ENCODE peak calls at places on chromosomes 6 and 20, in ten cellular contexts. F is IMR-90, A is HepG2, S is Panc1, M is AG09309, O is right atrium auricular region, H is fibroblast of mammary gland, C is epithelial cell of esophagus, W is A549, T is endodermal cell. U is an unnamed sample.

GRCh38 chr6:158442309-158442705 is 117.6 kb upstream of the TMEM181 start:
- DNase-seq in H (no peak), O (no peak), S (no peak), C (no peak), F (no peak), A (no peak), W (no peak), M (no peak), T (no peak), U (no peak)

GRCh38 chr20:24096256-24096655 is 107.7 kb upstream of the GGTLC1 start:
- DNase-seq in T (no peak), M (no peak), W (no peak), C (no peak), S (no peak), A (no peak), O (no peak), H (no peak), F (no peak), U (no peak)

GRCh38 chr6:15296735-15297134 is 50.9 kb downstream of the JARID2 start:
- DNase-seq in W (no peak), S (no peak), C (no peak), A (no peak), F (no peak), O (no peak), H (no peak), M (no peak), T (no peak), U (no peak)

GRCh38 chr20:35025116-35025515 is 67.5 kb downstream of the TRPC4AP start:
- DNase-seq in A (no peak), O (no peak), H (no peak), F (no peak), W (no peak), C (no peak), S (no peak), T (no peak), M (no peak), U (no peak)

GRCh38 chr6:149264629-149265028 is 52.9 kb upstream of the TAB2 start:
- DNase-seq in A (peak), S (no peak), O (no peak), T (no peak), M (no peak), C (no peak), F (no peak), H (no peak), W (no peak), U (no peak)

GRCh38 chr6:96171112-96171511 is 155.3 kb downstream of the FUT9 start:
- DNase-seq in T (no peak), F (no peak), O (no peak), S (no peak), M (no peak), A (no peak), C (no peak), H (no peak), W (no peak), U (no peak)

GRCh38 chr20:24677626-24678328 is 208.3 kb downstream of the SYNDIG1 start:
- DNase-seq in M (no peak), S (no peak), H (no peak), W (no peak), T (peak), F (no peak), A (no peak), C (no peak), O (no peak), U (no peak)

GRCh38 chr20:56634307-56634706 is 5.2 kb downstream of the TFAP2C start:
- DNase-seq in F (no peak), S (no peak), A (no peak), C (no peak), M (no peak), O (no peak), H (no peak), T (no peak), W (no peak), U (no peak)

GRCh38 chr6:14622135-14622534 is 504.6 kb downstream of the CD83 start:
- DNase-seq in M (no peak), H (no peak), F (no peak), W (peak), C (no peak), A (peak), T (no peak), S (no peak), O (no peak), U (no peak)

GRCh38 chr6:159023893-159024292 is 20.9 kb downstream of the TAGAP start:
- DNase-seq in A (no peak), O (no peak), F (no peak), W (no peak), C (no peak), S (no peak), T (no peak), M (no peak), H (no peak), U (no peak)

GRCh38 chr6:146210406-146211068 is 181.7 kb downstream of the GRM1 start:
- DNase-seq in S (no peak), F (no peak), W (no peak), O (no peak), C (no peak), T (no peak), M (no peak), H (no peak), A (no peak), U (no peak)

GRCh38 chr20:58059145-58059544 is 169.3 kb downstream of the ANKRD60 start:
- DNase-seq in C (no peak), S (no peak), T (no peak), O (peak), W (no peak), H (no peak), M (no peak), A (no peak), F (no peak), U (no peak)

DNA sequence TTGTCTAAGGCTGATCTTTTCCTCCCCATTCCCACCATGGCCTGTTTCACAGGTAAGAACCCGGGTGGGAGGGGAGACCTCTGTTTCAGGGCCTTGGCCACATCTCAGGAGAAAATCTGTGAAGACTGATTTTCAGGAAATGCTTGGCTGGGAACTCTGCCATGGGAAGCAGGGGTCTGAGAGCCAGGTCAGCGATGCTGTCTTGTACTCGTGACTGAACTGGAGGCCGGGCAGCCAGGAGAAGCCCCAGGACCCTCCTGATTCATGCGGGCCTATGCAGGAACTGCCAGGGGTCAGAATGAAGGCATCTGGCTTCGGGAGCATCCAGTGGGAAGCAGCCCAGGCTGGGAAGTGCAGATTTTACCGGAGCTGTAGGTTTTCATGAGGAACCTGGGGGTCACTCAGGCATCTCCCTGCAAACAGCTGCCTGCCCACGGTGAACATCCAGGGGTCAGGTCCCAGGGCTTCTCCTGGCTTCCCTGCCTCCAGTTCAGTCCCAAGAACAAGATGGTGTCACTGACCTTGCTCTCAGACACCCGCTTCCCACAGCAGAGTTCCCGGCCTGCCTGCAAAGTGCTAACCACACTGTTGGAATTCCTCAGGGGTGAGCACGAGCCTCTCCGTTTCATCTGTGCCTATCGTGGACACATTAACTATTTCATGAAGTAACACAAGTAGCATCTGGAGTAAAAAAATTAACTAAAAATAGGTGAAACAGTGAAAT is 90.2 kb upstream of the SULF2 start:
- DNase-seq in O (no peak), S (no peak), F (no peak), C (no peak), M (no peak), W (no peak), A (no peak), H (no peak), T (no peak), U (peak)
- H3K4me3 ChIP-seq in O (no peak), S (no peak), F (no peak), C (no peak), M (no peak), W (no peak), A (no peak), H (no peak), T (no peak), U (no peak)

GRCh38 chr6:140047321-140047720 is 672.9 kb upstream of the CITED2 start:
- DNase-seq in F (no peak), T (no peak), S (no peak), W (no peak), A (no peak), O (no peak), C (no peak), M (no peak), H (no peak), U (no peak)

GRCh38 chr6:140048202-140048790 is 673.8 kb upstream of the CITED2 start:
- DNase-seq in C (no peak), A (no peak), M (no peak), O (no peak), T (no peak), S (no peak), W (no peak), H (no peak), F (no peak), U (no peak)

GRCh38 chr6:140050232-140050995 is 676.0 kb upstream of the CITED2 start:
- DNase-seq in H (peak), O (no peak), T (no peak), F (peak), W (no peak), A (peak), C (peak), M (no peak), S (no peak), U (no peak)

GRCh38 chr6:140051521-140052455 is 677.3 kb upstream of the CITED2 start:
- DNase-seq in H (peak), M (peak), O (no peak), F (peak), A (no peak), T (no peak), S (no peak), W (peak), C (peak), U (peak)

DNA sequence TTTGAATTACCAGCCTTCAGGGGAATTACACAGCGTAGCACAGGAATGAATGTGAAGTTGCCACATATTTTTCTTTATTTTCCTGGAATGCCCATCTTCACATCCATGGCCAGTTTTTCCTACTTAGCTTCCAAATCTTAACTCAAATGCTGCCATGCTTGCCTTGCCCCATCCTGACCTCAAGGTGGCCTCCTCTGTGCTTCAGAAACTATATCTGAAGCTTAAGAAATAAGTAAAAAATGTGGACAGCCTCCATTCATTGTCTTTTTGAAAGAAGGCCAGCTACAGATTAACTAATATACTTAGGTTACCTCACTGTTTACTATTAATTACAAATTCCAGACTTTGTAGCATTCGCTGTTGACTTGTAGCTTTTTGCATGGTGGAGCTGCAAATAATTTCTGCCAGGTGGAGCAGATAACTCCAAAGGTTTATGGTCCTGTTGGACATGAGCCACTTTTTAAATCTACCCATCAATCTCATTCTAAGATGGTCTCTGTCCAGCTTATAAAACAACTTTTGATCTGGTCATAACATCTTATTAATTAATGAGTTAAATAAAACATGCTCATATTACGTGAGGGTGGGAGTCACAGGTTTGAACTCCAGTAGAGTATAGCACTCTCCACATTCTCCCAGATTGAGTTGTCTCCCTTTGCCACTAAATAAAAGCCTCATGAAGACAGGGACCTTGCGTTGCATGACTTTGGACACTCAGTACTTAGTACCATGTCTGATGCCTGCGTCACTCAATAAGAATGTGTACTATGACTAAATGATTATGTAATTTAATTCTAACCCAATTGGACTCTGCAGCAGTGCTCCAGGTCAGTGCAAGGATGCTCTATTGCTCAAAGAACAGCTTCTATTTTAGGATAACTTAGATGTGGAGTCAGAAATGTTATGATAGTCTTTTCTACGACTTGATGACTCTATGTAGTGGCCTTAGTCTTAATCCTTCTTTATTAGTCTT is 678.6 kb upstream of the CITED2 start:
- DNase-seq in M (no peak), H (peak), F (peak), W (no peak), T (peak), O (no peak), S (no peak), A (no peak), C (peak), U (no peak)
- TF ChIP-seq CTCF in M (peak), H (peak), F (peak), W (no peak), T (peak), O (peak), S (peak), A (peak), C (peak), U (peak)

GRCh38 chr20:4814696-4815252 is 93.1 kb downstream of the PRND start:
- DNase-seq in S (no peak), A (no peak), W (no peak), T (no peak), O (no peak), H (no peak), M (no peak), C (no peak), F (no peak), U (no peak)

GRCh38 chr20:4813839-4814695 is 92.4 kb downstream of the PRND start:
- DNase-seq in M (no peak), H (no peak), S (no peak), O (no peak), A (no peak), W (no peak), C (no peak), F (no peak), T (peak), U (no peak)

GRCh38 chr20:4817230-4817671 is 95.5 kb downstream of the PRND start:
- DNase-seq in W (peak), S (no peak), M (no peak), F (no peak), H (no peak), O (no peak), T (peak), C (peak), A (peak), U (peak)

GRCh38 chr20:4813076-4813838 is 91.5 kb downstream of the PRND start:
- DNase-seq in W (no peak), C (no peak), T (no peak), S (no peak), O (no peak), M (no peak), H (no peak), A (no peak), F (no peak), U (no peak)

DNA sequence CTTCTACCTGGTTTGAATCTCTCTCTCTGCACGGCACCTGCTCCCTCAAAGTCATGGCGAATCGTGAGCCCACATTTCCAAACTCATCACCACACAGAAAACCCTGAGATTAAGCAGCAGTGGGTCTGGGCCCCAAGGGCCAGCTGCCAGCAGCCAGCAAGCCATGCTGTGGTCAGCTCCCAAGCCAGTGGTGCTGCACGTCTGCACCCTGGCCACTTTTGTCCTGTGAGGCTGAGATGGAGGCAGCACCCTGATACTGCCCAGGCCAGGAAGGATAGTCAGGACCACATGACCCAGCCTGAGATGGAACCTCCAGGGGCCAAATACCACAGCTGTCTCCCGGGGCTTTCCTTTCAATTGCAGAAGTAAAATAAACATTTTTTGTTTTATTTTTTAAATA is 93.9 kb downstream of the PRND start:
- DNase-seq in C (no peak), T (no peak), A (no peak), W (no peak), H (no peak), S (no peak), O (no peak), F (no peak), M (no peak), U (no peak)
- H3K4me3 ChIP-seq in C (no peak), T (no peak), A (no peak), W (no peak), H (no peak), S (no peak), O (no peak), F (no peak), M (no peak), U (no peak)

GRCh38 chr20:33822423-33822822 is 11.3 kb downstream of the CHMP4B start:
- DNase-seq in W (no peak), C (no peak), F (no peak), A (no peak), O (no peak), M (no peak), S (no peak), H (no peak), T (no peak), U (no peak)

GRCh38 chr20:33821270-33821836 is 10.2 kb downstream of the CHMP4B start:
- DNase-seq in W (no peak), H (no peak), A (no peak), O (no peak), S (no peak), F (no peak), M (no peak), C (no peak), T (no peak), U (no peak)

GRCh38 chr20:33817411-33817810 is 6.3 kb downstream of the CHMP4B start:
- DNase-seq in A (no peak), C (no peak), M (no peak), O (no peak), T (no peak), S (no peak), H (no peak), F (peak), W (no peak), U (no peak)

GRCh38 chr20:33819456-33819855 is 8.3 kb downstream of the CHMP4B start:
- DNase-seq in W (no peak), A (no peak), H (no peak), M (no peak), C (no peak), O (no peak), T (no peak), F (no peak), S (no peak), U (no peak)

DNA sequence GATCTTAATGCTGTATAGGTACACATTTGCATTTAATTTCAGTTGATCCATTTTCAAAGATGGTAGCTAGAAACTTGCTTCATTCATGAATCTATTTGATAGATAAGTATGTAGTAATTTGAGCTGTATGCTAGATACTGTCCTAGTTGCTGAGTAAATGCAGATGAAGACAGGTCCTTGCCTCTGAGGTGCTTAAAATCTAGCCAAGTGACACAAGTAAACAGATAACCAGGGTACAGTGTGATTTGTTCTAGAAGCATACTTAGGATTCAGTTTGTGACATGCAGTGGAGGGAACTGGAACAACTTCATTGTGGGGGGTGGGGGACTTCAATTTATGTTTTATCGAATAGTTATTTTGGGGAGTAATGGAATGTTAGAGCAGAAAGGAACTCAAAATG is 9.2 kb downstream of the CHMP4B start:
- DNase-seq in C (no peak), W (no peak), F (no peak), H (no peak), S (no peak), T (no peak), O (no peak), A (no peak), M (no peak), U (no peak)
- TF ChIP-seq CTCF in C (no peak), W (no peak), F (no peak), H (no peak), S (no peak), T (no peak), O (no peak), A (no peak), M (no peak), U (no peak)

GRCh38 chr6:46134216-46134615 is 4.4 kb downstream of the ENPP4 start:
- DNase-seq in C (no peak), M (no peak), W (no peak), O (no peak), T (no peak), A (no peak), H (no peak), S (no peak), F (no peak), U (no peak)

GRCh38 chr6:46130665-46131064 is 876 bp downstream of the ENPP4 start:
- DNase-seq in A (no peak), M (no peak), F (no peak), S (no peak), C (no peak), H (no peak), T (no peak), W (no peak), O (no peak), U (no peak)

GRCh38 chr6:46129634-46130505 is at the start of gene ENPP4:
- DNase-seq in H (peak), A (peak), S (peak), M (peak), T (peak), F (peak), O (peak), W (peak), C (peak), U (peak)

GRCh38 chr6:46129301-46129633 is 522 bp upstream of the ENPP4 start:
- DNase-seq in F (no peak), H (no peak), C (peak), A (no peak), O (no peak), M (no peak), S (no peak), W (no peak), T (no peak), U (no peak)

GRCh38 chr6:46128476-46128875 is 1.3 kb upstream of the ENPP4 start:
- DNase-seq in S (no peak), T (no peak), F (no peak), O (no peak), M (no peak), H (no peak), W (no peak), A (no peak), C (no peak), U (no peak)
- H3K4me3 ChIP-seq in S (no peak), T (no peak), F (no peak), O (no peak), M (no peak), H (no peak), W (no peak), A (no peak), C (no peak), U (no peak)

U was measured in epithelial cell of proximal tubule.